ENCODE peak calls at places on chromosome 17, in ten cellular contexts. X is NCI-H774; V is effector CD8-positive, alpha-beta T cell; Z is left cardiac atrium; Y is HFFc6; P is T-helper 2 cell; U is GM10248; E is activated CD4-positive, alpha-beta T cell treated with anti-CD3 and anti-CD28 coated beads for 24 hours; A is stimulated activated CD4-positive, alpha-beta T cell treated with anti-CD3 and anti-CD28 coated beads, Interleukin-15, amount 100 ng/mL, for 24 hours; K is AG04450. D is an unnamed sample.

GRCh38 chr17:1469231-1469852 is 13.3 kb upstream of the CRK start:
- DNase-seq in X (no peak), V (no peak), Z (no peak), Y (no peak), P (no peak), U (no peak), E (no peak), A (no peak), K (no peak), D (no peak)

GRCh38 chr17:76385892-76386786 is 1.7 kb downstream of the SPHK1 start:
- DNase-seq in X (peak; percentile 53), V (peak; percentile 71), Z (peak; percentile 87), Y (peak; percentile 80), P (peak; percentile 75), U (peak; percentile 93), E (peak; percentile 78), A (peak; percentile 91), K (no peak), D (no peak)

GRCh38 chr17:76391200-76391715 is 6.8 kb downstream of the SPHK1 start:
- DNase-seq in X (no peak), V (no peak), Z (no peak), Y (no peak), P (no peak), U (no peak), E (no peak), A (no peak), K (no peak), D (no peak)

GRCh38 chr17:71910002-71910401 is 210.8 kb upstream of the SOX9 start:
- DNase-seq in X (no peak), V (no peak), Z (no peak), Y (no peak), P (no peak), U (no peak), E (no peak), A (no peak), K (no peak), D (no peak)

GRCh38 chr17:45429338-45430005 is 3.2 kb downstream of the ARHGAP27 start:
- DNase-seq in X (no peak), V (no peak), Z (no peak), Y (no peak), P (no peak), U (no peak), E (no peak), A (no peak), K (no peak), D (no peak)

GRCh38 chr17:7405413-7405881 is 1.6 kb upstream of the TMEM256 start:
- DNase-seq in X (no peak), V (no peak), Z (no peak), Y (no peak), P (no peak), U (no peak), E (no peak), A (no peak), K (no peak), D (no peak)

GRCh38 chr17:44095647-44096496 is 25.3 kb downstream of the G6PC3 start:
- DNase-seq in X (peak; percentile 81), V (no peak), Z (peak; percentile 74), Y (peak; percentile 88), P (no peak), U (peak; percentile 62), E (no peak), A (no peak), K (peak; percentile 79), D (peak; percentile 79)

GRCh38 chr17:50272711-50273653 is 1.3 kb upstream of the TMEM92 start:
- DNase-seq in X (peak; percentile 12), V (peak; percentile 38), Z (peak; percentile 64), Y (peak; percentile 25), P (peak; percentile 13), U (peak; percentile 80), E (peak; percentile 36), A (peak; percentile 65), K (no peak), D (no peak)

GRCh38 chr17:50621562-50621961 is 13.1 kb upstream of the ABCC3 start:
- DNase-seq in X (peak; percentile 32), V (no peak), Z (no peak), Y (no peak), P (no peak), U (no peak), E (no peak), A (no peak), K (no peak), D (no peak)

GRCh38 chr17:65074778-65075250 is 18.3 kb upstream of the GNA13 start:
- DNase-seq in X (no peak), V (no peak), Z (peak; percentile 82), Y (no peak), P (no peak), U (no peak), E (no peak), A (no peak), K (peak; percentile 33), D (no peak)

GRCh38 chr17:65446838-65447526 is 114.5 kb downstream of the AXIN2 start:
- DNase-seq in X (no peak), V (no peak), Z (no peak), Y (no peak), P (no peak), U (no peak), E (no peak), A (no peak), K (no peak), D (no peak)

GRCh38 chr17:55577011-55577586 is 65.8 kb upstream of the SMIM36 start:
- DNase-seq in X (no peak), V (no peak), Z (peak; percentile 64), Y (peak; percentile 77), P (peak; percentile 19), U (peak; percentile 40), E (peak; percentile 44), A (peak; percentile 69), K (no peak), D (no peak)

GRCh38 chr17:56926704-56927103 is 12.9 kb upstream of the TRIM25 start:
- DNase-seq in X (no peak), V (no peak), Z (no peak), Y (no peak), P (no peak), U (no peak), E (no peak), A (no peak), K (no peak), D (no peak)

GRCh38 chr17:28947639-28948038 is 3.7 kb downstream of the PHF12 start:
- DNase-seq in X (no peak), V (no peak), Z (no peak), Y (no peak), P (no peak), U (no peak), E (no peak), A (no peak), K (no peak), D (no peak)

GRCh38 chr17:17344507-17345293 is 41.5 kb downstream of the NT5M start:
- DNase-seq in X (no peak), V (no peak), Z (no peak), Y (no peak), P (no peak), U (no peak), E (no peak), A (no peak), K (no peak), D (no peak)

GRCh38 chr17:78112508-78113471 is 15.8 kb downstream of the TMC6 start:
- DNase-seq in X (peak; percentile 71), V (peak; percentile 72), Z (peak; percentile 81), Y (peak; percentile 12), P (peak; percentile 71), U (peak; percentile 89), E (peak; percentile 69), A (peak; percentile 85), K (no peak), D (no peak)

GRCh38 chr17:72502111-72502939 is 381.5 kb downstream of the SOX9 start:
- DNase-seq in X (no peak), V (no peak), Z (peak; percentile 43), Y (no peak), P (no peak), U (no peak), E (no peak), A (no peak), K (peak; percentile 30), D (no peak)

GRCh38 chr17:39942076-39942475 is 14.5 kb downstream of the LRRC3C start:
- DNase-seq in X (no peak), V (no peak), Z (no peak), Y (no peak), P (no peak), U (no peak), E (no peak), A (no peak), K (no peak), D (no peak)

GRCh38 chr17:79951361-79952264 is 84.1 kb downstream of the TBC1D16 start:
- DNase-seq in X (no peak), V (no peak), Z (peak; percentile 63), Y (peak; percentile 15), P (no peak), U (no peak), E (no peak), A (no peak), K (peak; percentile 61), D (peak; percentile 14)

GRCh38 chr17:40115101-40115436 is 6.7 kb upstream of the MSL1 start:
- DNase-seq in X (no peak), V (no peak), Z (no peak), Y (no peak), P (no peak), U (no peak), E (no peak), A (no peak), K (no peak), D (no peak)

GRCh38 chr17:1196946-1197345 is 17.2 kb upstream of the ABR start:
- DNase-seq in X (no peak), V (no peak), Z (no peak), Y (no peak), P (no peak), U (no peak), E (no peak), A (no peak), K (no peak), D (no peak)

GRCh38 chr17:78933959-78934568 is 8.9 kb upstream of the TIMP2 start:
- DNase-seq in X (peak; percentile 79), V (no peak), Z (peak; percentile 95), Y (peak; percentile 98), P (no peak), U (no peak), E (no peak), A (no peak), K (peak; percentile 99), D (peak; percentile 72)

GRCh38 chr17:48587276-48588073 is 2.6 kb downstream of the HOXB3 start:
- DNase-seq in X (peak; percentile 98), V (no peak), Z (no peak), Y (no peak), P (no peak), U (no peak), E (no peak), A (no peak), K (no peak), D (peak; percentile 79)

D was measured in NCI-H2081 treated with DMSO at 0.1 percent for 48 hours.